ENCODE peak calls at places on chromosomes 7 and 10, in seven cellular contexts. One of them, this sample, is unnamed.

GRCh38 chr10:101781984-101782810 is 1.0 kb downstream of the NPM3 start:
- DNase-seq in coronary artery: peak
- DNase-seq in GM23248: no peak
- DNase-seq in aorta: no peak
- DNase-seq in CD8-positive, alpha-beta memory T cell: peak
- DNase-seq in adrenal gland: no peak
- DNase-seq in spleen: peak
- DNase-seq in this sample: no peak

GRCh38 chr10:79106251-79106650 is 37.5 kb downstream of the ZMIZ1 start:
- DNase-seq in spleen: no peak
- DNase-seq in CD8-positive, alpha-beta memory T cell: no peak
- DNase-seq in coronary artery: no peak
- DNase-seq in GM23248: no peak
- DNase-seq in adrenal gland: no peak
- DNase-seq in aorta: no peak
- DNase-seq in this sample: no peak

GRCh38 chr10:130729876-130730275 is 581.6 kb downstream of the TCERG1L start:
- DNase-seq in spleen: peak
- DNase-seq in CD8-positive, alpha-beta memory T cell: no peak
- DNase-seq in adrenal gland: no peak
- DNase-seq in GM23248: no peak
- DNase-seq in aorta: no peak
- DNase-seq in coronary artery: no peak
- DNase-seq in this sample: no peak

GRCh38 chr10:18179901-18180300 is 39.7 kb downstream of the CACNB2 start:
- DNase-seq in CD8-positive, alpha-beta memory T cell: no peak
- DNase-seq in spleen: no peak
- DNase-seq in aorta: no peak
- DNase-seq in adrenal gland: peak
- DNase-seq in coronary artery: no peak
- DNase-seq in GM23248: peak
- DNase-seq in this sample: peak

GRCh38 chr10:4812952-4813351 is 13.1 kb upstream of the AKR1E2 start:
- DNase-seq in aorta: no peak
- DNase-seq in CD8-positive, alpha-beta memory T cell: no peak
- DNase-seq in coronary artery: no peak
- DNase-seq in spleen: no peak
- DNase-seq in adrenal gland: no peak
- DNase-seq in GM23248: peak
- DNase-seq in this sample: no peak

GRCh38 chr10:127908106-127908957 is 1.4 kb downstream of the PTPRE start:
- DNase-seq in aorta: no peak
- DNase-seq in spleen: no peak
- DNase-seq in adrenal gland: peak
- DNase-seq in GM23248: peak
- DNase-seq in CD8-positive, alpha-beta memory T cell: no peak
- DNase-seq in coronary artery: no peak
- DNase-seq in this sample: no peak

GRCh38 chr10:75487087-75487784 is 55.8 kb downstream of the LRMDA start:
- DNase-seq in adrenal gland: no peak
- DNase-seq in GM23248: peak
- DNase-seq in aorta: no peak
- DNase-seq in coronary artery: no peak
- DNase-seq in spleen: no peak
- DNase-seq in CD8-positive, alpha-beta memory T cell: no peak
- DNase-seq in this sample: no peak

GRCh38 chr7:92835140-92835850 is 1.1 kb downstream of the CDK6 start:
- DNase-seq in CD8-positive, alpha-beta memory T cell: peak
- DNase-seq in coronary artery: peak
- DNase-seq in aorta: peak
- DNase-seq in adrenal gland: peak
- DNase-seq in spleen: peak
- DNase-seq in GM23248: peak
- DNase-seq in this sample: peak

GRCh38 chr10:110394898-110395297 is 90.2 kb upstream of the SMNDC1 start:
- DNase-seq in GM23248: no peak
- DNase-seq in coronary artery: no peak
- DNase-seq in CD8-positive, alpha-beta memory T cell: no peak
- DNase-seq in aorta: no peak
- DNase-seq in adrenal gland: no peak
- DNase-seq in spleen: no peak
- DNase-seq in this sample: no peak

GRCh38 chr10:132308588-132309451 is 1.1 kb upstream of the STK32C start:
- DNase-seq in CD8-positive, alpha-beta memory T cell: no peak
- DNase-seq in spleen: peak
- DNase-seq in GM23248: peak
- DNase-seq in adrenal gland: peak
- DNase-seq in coronary artery: peak
- DNase-seq in aorta: peak
- DNase-seq in this sample: no peak

GRCh38 chr7:100088621-100089457 is at the start of gene COPS6:
- DNase-seq in GM23248: peak
- DNase-seq in coronary artery: peak
- DNase-seq in aorta: peak
- DNase-seq in spleen: peak
- DNase-seq in adrenal gland: peak
- DNase-seq in CD8-positive, alpha-beta memory T cell: peak
- DNase-seq in this sample: peak

GRCh38 chr7:117819558-117819957 is 53.7 kb downstream of the CTTNBP2 start:
- DNase-seq in coronary artery: no peak
- DNase-seq in spleen: no peak
- DNase-seq in aorta: no peak
- DNase-seq in adrenal gland: no peak
- DNase-seq in GM23248: no peak
- DNase-seq in CD8-positive, alpha-beta memory T cell: no peak
- DNase-seq in this sample: no peak

GRCh38 chr10:119120413-119120867 is 16.5 kb downstream of the DENND10 start:
- DNase-seq in aorta: no peak
- DNase-seq in coronary artery: no peak
- DNase-seq in CD8-positive, alpha-beta memory T cell: no peak
- DNase-seq in adrenal gland: no peak
- DNase-seq in GM23248: peak
- DNase-seq in spleen: no peak
- DNase-seq in this sample: no peak
- H3K27ac ChIP-seq in aorta: no peak
- H3K27ac ChIP-seq in coronary artery: no peak
- H3K27ac ChIP-seq in CD8-positive, alpha-beta memory T cell: no peak
- H3K27ac ChIP-seq in adrenal gland: no peak
- H3K27ac ChIP-seq in GM23248: peak
- H3K27ac ChIP-seq in spleen: no peak
- H3K27ac ChIP-seq in this sample: no peak

DNA sequence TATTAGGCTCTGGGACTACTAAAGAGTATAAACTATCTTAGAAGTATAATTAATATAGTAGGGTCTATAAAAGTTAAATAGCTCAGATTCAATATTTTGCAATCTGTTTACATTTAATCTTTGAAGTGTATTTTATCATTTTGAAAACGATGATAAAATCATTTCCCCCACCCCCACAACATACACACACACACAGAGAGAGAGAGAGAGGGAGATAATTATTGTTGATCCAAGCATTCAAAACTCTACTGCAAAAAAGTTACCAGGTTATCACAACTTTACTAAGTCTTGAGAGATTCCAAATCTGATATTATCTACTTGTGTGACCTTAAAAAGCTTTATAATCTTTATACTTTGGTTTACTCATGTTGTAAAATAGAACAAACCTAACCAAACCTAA is 14.0 kb downstream of the ZNF800 start:
- DNase-seq in coronary artery: no peak
- DNase-seq in CD8-positive, alpha-beta memory T cell: no peak
- DNase-seq in GM23248: no peak
- DNase-seq in spleen: no peak
- DNase-seq in aorta: no peak
- DNase-seq in adrenal gland: no peak
- DNase-seq in this sample: no peak
- H3K27ac ChIP-seq in coronary artery: no peak
- H3K27ac ChIP-seq in CD8-positive, alpha-beta memory T cell: no peak
- H3K27ac ChIP-seq in GM23248: no peak
- H3K27ac ChIP-seq in spleen: no peak
- H3K27ac ChIP-seq in aorta: no peak
- H3K27ac ChIP-seq in adrenal gland: no peak
- H3K27ac ChIP-seq in this sample: no peak

GRCh38 chr10:72048450-72049124 is 39.8 kb downstream of the SPOCK2 start:
- DNase-seq in CD8-positive, alpha-beta memory T cell: peak
- DNase-seq in aorta: peak
- DNase-seq in spleen: peak
- DNase-seq in adrenal gland: peak
- DNase-seq in GM23248: peak
- DNase-seq in coronary artery: peak
- DNase-seq in this sample: peak
- H3K27ac ChIP-seq in CD8-positive, alpha-beta memory T cell: no peak
- H3K27ac ChIP-seq in aorta: no peak
- H3K27ac ChIP-seq in spleen: no peak
- H3K27ac ChIP-seq in adrenal gland: no peak
- H3K27ac ChIP-seq in GM23248: no peak
- H3K27ac ChIP-seq in coronary artery: no peak
- H3K27ac ChIP-seq in this sample: no peak

GRCh38 chr10:43190775-43191174 is 52.5 kb downstream of the CSGALNACT2 start:
- DNase-seq in CD8-positive, alpha-beta memory T cell: no peak
- DNase-seq in aorta: no peak
- DNase-seq in adrenal gland: no peak
- DNase-seq in coronary artery: no peak
- DNase-seq in GM23248: peak
- DNase-seq in spleen: no peak
- DNase-seq in this sample: no peak
- H3K27ac ChIP-seq in CD8-positive, alpha-beta memory T cell: no peak
- H3K27ac ChIP-seq in aorta: no peak
- H3K27ac ChIP-seq in adrenal gland: no peak
- H3K27ac ChIP-seq in coronary artery: no peak
- H3K27ac ChIP-seq in GM23248: peak
- H3K27ac ChIP-seq in spleen: no peak
- H3K27ac ChIP-seq in this sample: no peak

DNA sequence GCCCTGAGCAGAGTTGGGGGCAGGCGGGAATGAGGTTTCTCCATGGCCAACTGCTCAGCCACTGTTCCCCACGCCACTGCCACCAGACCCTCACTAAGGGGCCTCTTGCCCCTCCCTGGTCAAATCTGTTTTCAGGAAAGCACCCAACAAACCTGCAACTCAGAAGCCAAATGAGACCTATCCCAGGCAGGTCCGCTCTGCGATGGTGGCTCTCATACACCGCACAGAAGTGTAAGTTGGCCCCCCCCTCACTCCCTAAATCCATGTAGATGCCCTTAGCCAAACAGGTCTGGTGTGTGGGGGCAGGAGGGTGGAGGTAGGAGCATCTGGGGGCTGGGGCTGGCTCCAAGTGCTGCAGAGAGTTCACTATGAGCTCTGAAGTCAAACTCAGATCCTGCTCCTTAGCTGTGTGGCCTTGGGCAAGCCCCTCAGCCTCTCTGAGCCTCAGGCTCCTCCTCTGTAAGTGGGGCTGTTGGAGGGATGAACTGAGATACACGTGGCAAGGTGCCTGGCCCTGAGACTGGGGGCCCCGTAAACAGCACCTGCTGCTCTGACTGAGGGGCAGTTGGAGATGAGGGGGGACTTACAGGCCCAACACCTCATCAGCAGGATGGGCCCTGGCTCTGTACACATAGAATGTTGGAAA is 1.1 kb downstream of the MMRN2 start:
- DNase-seq in aorta: no peak
- DNase-seq in spleen: peak
- DNase-seq in adrenal gland: peak
- DNase-seq in coronary artery: no peak
- DNase-seq in GM23248: no peak
- DNase-seq in CD8-positive, alpha-beta memory T cell: peak
- DNase-seq in this sample: no peak
- H3K27ac ChIP-seq in aorta: no peak
- H3K27ac ChIP-seq in spleen: peak
- H3K27ac ChIP-seq in adrenal gland: no peak
- H3K27ac ChIP-seq in coronary artery: peak
- H3K27ac ChIP-seq in GM23248: no peak
- H3K27ac ChIP-seq in CD8-positive, alpha-beta memory T cell: no peak
- H3K27ac ChIP-seq in this sample: peak